ENCODE peak calls at places on chromosomes 1 and 21, in six cellular contexts. One of them, this sample, is unnamed.

GRCh38 chr1:161038523-161039153 is at the start of gene TSTD1:
- DNase-seq in SK-N-SH: peak; percentile 80
- DNase-seq in tibial artery: peak; percentile 71
- DNase-seq in PC-9: peak; percentile 73
- DNase-seq in keratinocyte: no peak
- DNase-seq in heart right ventricle: peak; percentile 55
- DNase-seq in this sample: peak; percentile 92

GRCh38 chr21:46553993-46554392 is 50.9 kb downstream of the S100B start:
- DNase-seq in SK-N-SH: no peak
- DNase-seq in tibial artery: no peak
- DNase-seq in PC-9: no peak
- DNase-seq in keratinocyte: no peak
- DNase-seq in heart right ventricle: no peak
- DNase-seq in this sample: no peak

GRCh38 chr21:44420416-44421205 is 34.7 kb upstream of the LRRC3 start:
- DNase-seq in SK-N-SH: no peak
- DNase-seq in tibial artery: peak; percentile 27
- DNase-seq in PC-9: no peak
- DNase-seq in keratinocyte: no peak
- DNase-seq in heart right ventricle: no peak
- DNase-seq in this sample: peak; percentile 13

GRCh38 chr1:176338897-176339296 is 124.1 kb upstream of the PAPPA2 start:
- DNase-seq in SK-N-SH: no peak
- DNase-seq in tibial artery: no peak
- DNase-seq in PC-9: no peak
- DNase-seq in keratinocyte: no peak
- DNase-seq in heart right ventricle: no peak
- DNase-seq in this sample: no peak

GRCh38 chr21:16422702-16423101 is 692.9 kb downstream of the USP25 start:
- DNase-seq in SK-N-SH: no peak
- DNase-seq in tibial artery: no peak
- DNase-seq in PC-9: no peak
- DNase-seq in keratinocyte: no peak
- DNase-seq in heart right ventricle: no peak
- DNase-seq in this sample: no peak

GRCh38 chr1:17620448-17620847 is 81.0 kb downstream of the ARHGEF10L start:
- DNase-seq in SK-N-SH: no peak
- DNase-seq in tibial artery: no peak
- DNase-seq in PC-9: no peak
- DNase-seq in keratinocyte: no peak
- DNase-seq in heart right ventricle: no peak
- DNase-seq in this sample: no peak

GRCh38 chr21:37130971-37131370 is 57.9 kb downstream of the TTC3 start:
- DNase-seq in SK-N-SH: no peak
- DNase-seq in tibial artery: no peak
- DNase-seq in PC-9: no peak
- DNase-seq in keratinocyte: no peak
- DNase-seq in heart right ventricle: no peak
- DNase-seq in this sample: no peak

GRCh38 chr1:182317489-182318180 is 74.0 kb downstream of the GLUL start:
- DNase-seq in SK-N-SH: no peak
- DNase-seq in tibial artery: no peak
- DNase-seq in PC-9: no peak
- DNase-seq in keratinocyte: no peak
- DNase-seq in heart right ventricle: no peak
- DNase-seq in this sample: no peak

GRCh38 chr1:75198163-75198562 is 64.0 kb downstream of the LHX8 start:
- DNase-seq in SK-N-SH: no peak
- DNase-seq in tibial artery: no peak
- DNase-seq in PC-9: no peak
- DNase-seq in keratinocyte: no peak
- DNase-seq in heart right ventricle: no peak
- DNase-seq in this sample: no peak

GRCh38 chr1:109229531-109230127 is 15.9 kb downstream of the SARS1 start:
- DNase-seq in SK-N-SH: no peak
- DNase-seq in tibial artery: no peak
- DNase-seq in PC-9: no peak
- DNase-seq in keratinocyte: no peak
- DNase-seq in heart right ventricle: no peak
- DNase-seq in this sample: peak; percentile 94

GRCh38 chr1:205248793-205249601 is 21.3 kb downstream of the TMCC2 start:
- DNase-seq in SK-N-SH: peak; percentile 58
- DNase-seq in tibial artery: peak; percentile 90
- DNase-seq in PC-9: no peak
- DNase-seq in keratinocyte: no peak
- DNase-seq in heart right ventricle: peak; percentile 51
- DNase-seq in this sample: no peak

GRCh38 chr1:29971703-29972102 is 735.4 kb downstream of the PTPRU start:
- DNase-seq in SK-N-SH: no peak
- DNase-seq in tibial artery: no peak
- DNase-seq in PC-9: no peak
- DNase-seq in keratinocyte: no peak
- DNase-seq in heart right ventricle: no peak
- DNase-seq in this sample: no peak

GRCh38 chr1:33306561-33307493 is 14.1 kb downstream of the A3GALT2 start:
- DNase-seq in SK-N-SH: no peak
- DNase-seq in tibial artery: peak; percentile 67
- DNase-seq in PC-9: no peak
- DNase-seq in keratinocyte: no peak
- DNase-seq in heart right ventricle: peak; percentile 57
- DNase-seq in this sample: peak; percentile 67

GRCh38 chr1:114428083-114428754 is 82.8 kb downstream of the TRIM33 start:
- DNase-seq in SK-N-SH: no peak
- DNase-seq in tibial artery: no peak
- DNase-seq in PC-9: peak; percentile 2
- DNase-seq in keratinocyte: no peak
- DNase-seq in heart right ventricle: no peak
- DNase-seq in this sample: no peak

GRCh38 chr1:208086116-208086515 is 158.1 kb downstream of the PLXNA2 start:
- DNase-seq in SK-N-SH: no peak
- DNase-seq in tibial artery: no peak
- DNase-seq in PC-9: no peak
- DNase-seq in keratinocyte: peak; percentile 35
- DNase-seq in heart right ventricle: no peak
- DNase-seq in this sample: no peak

GRCh38 chr1:93607814-93608187 is 73.8 kb downstream of the BCAR3 start:
- DNase-seq in SK-N-SH: no peak
- DNase-seq in tibial artery: no peak
- DNase-seq in PC-9: no peak
- DNase-seq in keratinocyte: no peak
- DNase-seq in heart right ventricle: no peak
- DNase-seq in this sample: peak; percentile 32

GRCh38 chr1:222665964-222666363 is 46.3 kb downstream of the AIDA start:
- DNase-seq in SK-N-SH: no peak
- DNase-seq in tibial artery: no peak
- DNase-seq in PC-9: no peak
- DNase-seq in keratinocyte: no peak
- DNase-seq in heart right ventricle: no peak
- DNase-seq in this sample: no peak

GRCh38 chr1:183247931-183248330 is 61.9 kb downstream of the LAMC2 start:
- DNase-seq in SK-N-SH: no peak
- DNase-seq in tibial artery: no peak
- DNase-seq in PC-9: no peak
- DNase-seq in keratinocyte: no peak
- DNase-seq in heart right ventricle: no peak
- DNase-seq in this sample: no peak

GRCh38 chr1:229002037-229002436 is 266.8 kb downstream of the RHOU start:
- DNase-seq in SK-N-SH: no peak
- DNase-seq in tibial artery: no peak
- DNase-seq in PC-9: no peak
- DNase-seq in keratinocyte: no peak
- DNase-seq in heart right ventricle: no peak
- DNase-seq in this sample: no peak

GRCh38 chr1:228999776-229000175 is 264.5 kb downstream of the RHOU start:
- DNase-seq in SK-N-SH: no peak
- DNase-seq in tibial artery: no peak
- DNase-seq in PC-9: no peak
- DNase-seq in keratinocyte: no peak
- DNase-seq in heart right ventricle: no peak
- DNase-seq in this sample: no peak

GRCh38 chr1:228998179-228998578 is 262.9 kb downstream of the RHOU start:
- DNase-seq in SK-N-SH: no peak
- DNase-seq in tibial artery: peak; percentile 60
- DNase-seq in PC-9: no peak
- DNase-seq in keratinocyte: no peak
- DNase-seq in heart right ventricle: no peak
- DNase-seq in this sample: no peak

GRCh38 chr1:229001467-229001866 is 266.2 kb downstream of the RHOU start:
- DNase-seq in SK-N-SH: no peak
- DNase-seq in tibial artery: no peak
- DNase-seq in PC-9: no peak
- DNase-seq in keratinocyte: peak; percentile 17
- DNase-seq in heart right ventricle: no peak
- DNase-seq in this sample: no peak

GRCh38 chr1:229000187-229000586 is 264.9 kb downstream of the RHOU start:
- DNase-seq in SK-N-SH: no peak
- DNase-seq in tibial artery: no peak
- DNase-seq in PC-9: no peak
- DNase-seq in keratinocyte: no peak
- DNase-seq in heart right ventricle: no peak
- DNase-seq in this sample: no peak
- TF ChIP-seq CTCF in SK-N-SH: no peak
- TF ChIP-seq CTCF in tibial artery: no peak
- TF ChIP-seq CTCF in PC-9: no peak
- TF ChIP-seq CTCF in keratinocyte: no peak
- TF ChIP-seq CTCF in heart right ventricle: no peak
- TF ChIP-seq CTCF in this sample: no peak

GRCh38 chr1:111737216-111738132 is 1.7 kb downstream of the INKA2 start:
- DNase-seq in SK-N-SH: no peak
- DNase-seq in tibial artery: no peak
- DNase-seq in PC-9: no peak
- DNase-seq in keratinocyte: no peak
- DNase-seq in heart right ventricle: no peak
- DNase-seq in this sample: no peak

GRCh38 chr1:111735321-111735720 is 3.9 kb downstream of the INKA2 start:
- DNase-seq in SK-N-SH: no peak
- DNase-seq in tibial artery: no peak
- DNase-seq in PC-9: no peak
- DNase-seq in keratinocyte: no peak
- DNase-seq in heart right ventricle: no peak
- DNase-seq in this sample: no peak

GRCh38 chr1:111735858-111736544 is 3.2 kb downstream of the INKA2 start:
- DNase-seq in SK-N-SH: no peak
- DNase-seq in tibial artery: no peak
- DNase-seq in PC-9: no peak
- DNase-seq in keratinocyte: no peak
- DNase-seq in heart right ventricle: no peak
- DNase-seq in this sample: no peak

GRCh38 chr1:111738133-111738435 is 1.1 kb downstream of the INKA2 start:
- DNase-seq in SK-N-SH: no peak
- DNase-seq in tibial artery: no peak
- DNase-seq in PC-9: no peak
- DNase-seq in keratinocyte: no peak
- DNase-seq in heart right ventricle: no peak
- DNase-seq in this sample: no peak

GRCh38 chr1:111736548-111737215 is 2.5 kb downstream of the INKA2 start:
- DNase-seq in SK-N-SH: no peak
- DNase-seq in tibial artery: no peak
- DNase-seq in PC-9: no peak
- DNase-seq in keratinocyte: no peak
- DNase-seq in heart right ventricle: peak; percentile 78
- DNase-seq in this sample: no peak
- H3K4me1 ChIP-seq in SK-N-SH: peaks cover 8% of the 10 kb centered on the region
- H3K4me1 ChIP-seq in tibial artery: no peaks in the 10 kb centered on the region
- H3K4me1 ChIP-seq in PC-9: peaks cover 13% of the 10 kb centered on the region
- H3K4me1 ChIP-seq in keratinocyte: peaks cover 27% of the 10 kb centered on the region
- H3K4me1 ChIP-seq in heart right ventricle: peaks cover 80% of the 10 kb centered on the region
- H3K4me1 ChIP-seq in this sample: peaks cover 10% of the 10 kb centered on the region

GRCh38 chr1:15152318-15153183 is 996 bp upstream of the TMEM51 start:
- DNase-seq in SK-N-SH: peak; percentile 79
- DNase-seq in tibial artery: peak; percentile 87
- DNase-seq in PC-9: peak; percentile 80
- DNase-seq in keratinocyte: no peak
- DNase-seq in heart right ventricle: peak; percentile 76
- DNase-seq in this sample: peak; percentile 92

GRCh38 chr1:15154480-15155036 is 1.0 kb downstream of the TMEM51 start:
- DNase-seq in SK-N-SH: peak; percentile 69
- DNase-seq in tibial artery: peak; percentile 66
- DNase-seq in PC-9: peak; percentile 32
- DNase-seq in keratinocyte: no peak
- DNase-seq in heart right ventricle: peak; percentile 32
- DNase-seq in this sample: peak; percentile 86

GRCh38 chr1:15153184-15153841 is at the start of gene TMEM51:
- DNase-seq in SK-N-SH: peak; percentile 92
- DNase-seq in tibial artery: peak; percentile 73
- DNase-seq in PC-9: peak; percentile 79
- DNase-seq in keratinocyte: no peak
- DNase-seq in heart right ventricle: peak; percentile 73
- DNase-seq in this sample: peak; percentile 93

GRCh38 chr1:15155191-15155590 is 1.6 kb downstream of the TMEM51 start:
- DNase-seq in SK-N-SH: no peak
- DNase-seq in tibial artery: no peak
- DNase-seq in PC-9: no peak
- DNase-seq in keratinocyte: no peak
- DNase-seq in heart right ventricle: no peak
- DNase-seq in this sample: no peak

GRCh38 chr1:15153842-15154479 is 414 bp downstream of the TMEM51 start:
- DNase-seq in SK-N-SH: peak; percentile 84
- DNase-seq in tibial artery: peak; percentile 73
- DNase-seq in PC-9: peak; percentile 60
- DNase-seq in keratinocyte: no peak
- DNase-seq in heart right ventricle: peak; percentile 71
- DNase-seq in this sample: peak; percentile 92
- H3K27ac ChIP-seq in SK-N-SH: peak overlapping the region; percentile 100
- H3K27ac ChIP-seq in tibial artery: peak overlapping the region; percentile 66
- H3K27ac ChIP-seq in PC-9: peak overlapping the region; percentile 43
- H3K27ac ChIP-seq in keratinocyte: peak overlapping the region; percentile 74
- H3K27ac ChIP-seq in heart right ventricle: peak overlapping the region; percentile 40
- H3K27ac ChIP-seq in this sample: no peak overlapping the region

DNA sequence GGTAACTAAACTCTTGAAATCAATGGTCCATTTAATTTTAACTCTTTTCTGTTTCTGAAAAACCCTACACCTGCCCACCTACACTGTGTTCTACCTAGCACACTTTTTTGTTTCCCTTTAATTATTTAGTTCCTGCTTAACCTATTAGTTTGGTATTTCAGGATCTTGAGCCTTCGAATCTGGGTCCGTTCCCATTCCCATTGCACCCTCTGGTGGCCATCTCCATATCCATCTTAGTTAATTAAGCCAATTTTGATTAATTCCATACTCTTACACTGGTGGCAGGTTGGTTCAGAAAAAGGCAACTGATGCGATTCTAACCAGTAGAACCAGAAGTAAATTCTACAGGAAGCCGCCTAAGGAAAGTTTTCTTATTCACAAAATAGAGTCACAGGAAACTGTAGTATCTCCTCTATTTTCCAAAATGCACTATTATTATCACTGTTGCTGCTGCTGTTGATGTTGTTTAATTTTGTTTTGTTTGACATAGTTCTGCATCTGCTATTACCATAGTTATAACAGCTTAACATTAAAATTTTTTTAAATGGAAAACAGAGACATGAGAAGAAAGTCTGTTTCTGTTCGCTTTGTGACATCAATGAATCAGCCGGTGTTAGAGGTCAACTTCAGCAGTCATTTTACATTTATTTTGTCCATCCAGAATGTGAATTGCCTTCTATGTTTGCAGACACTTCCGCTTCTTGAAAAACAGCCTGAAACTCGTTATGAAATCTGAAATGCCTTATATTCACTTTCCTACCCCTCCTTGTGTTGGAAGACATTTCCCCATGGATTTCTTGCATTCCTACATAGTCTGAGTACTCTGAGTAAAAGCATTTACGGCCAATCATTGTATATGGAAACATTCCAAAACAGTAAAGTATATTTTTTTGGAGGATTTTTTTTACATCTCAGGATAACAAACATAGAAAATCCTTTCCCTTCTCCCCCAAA is 115.5 kb upstream of the NCAM2 start:
- DNase-seq in SK-N-SH: peak; percentile 16
- DNase-seq in tibial artery: no peak
- DNase-seq in PC-9: peak; percentile 15
- DNase-seq in keratinocyte: no peak
- DNase-seq in heart right ventricle: no peak
- DNase-seq in this sample: peak; percentile 80
- TF ChIP-seq CTCF in SK-N-SH: peak; percentile 74
- TF ChIP-seq CTCF in tibial artery: peak; percentile 7
- TF ChIP-seq CTCF in PC-9: peak; percentile 74
- TF ChIP-seq CTCF in keratinocyte: peak; percentile 53
- TF ChIP-seq CTCF in heart right ventricle: no peak
- TF ChIP-seq CTCF in this sample: peak; percentile 86